ENCODE peak calls at places on chromosomes 5 and 9, in ten cellular contexts. E is NCI-H510A treated with DMSO at 0.1 percent for 48 hours; P is activated CD8-positive, alpha-beta T cell treated with anti-CD3 and anti-CD28 coated beads for 36 hours; L is iris pigment epithelial cell; N is CD4-positive, CD25-positive, alpha-beta regulatory T cell; Y is esophagus squamous epithelium; O is CD4-positive, alpha-beta memory T cell; K is cardiac muscle cell; W is NCI-H2171; Z is stimulated activated naive CD8-positive, alpha-beta T cell treated with anti-CD3 and anti-CD28 coated beads, Interleukin-15, amount 100 ng/mL, for 72 hours. A is an unnamed sample.

GRCh38 chr5:107558951-107559350 is 111.8 kb downstream of the EFNA5 start:
- DNase-seq in E (no peak), P (no peak), L (no peak), N (no peak), Y (no peak), O (no peak), K (no peak), W (no peak), Z (no peak), A (no peak)

GRCh38 chr9:113737414-113738271 is 138.5 kb upstream of the ZNF618 start:
- DNase-seq in E (peak), P (peak), L (peak), N (peak), Y (no peak), O (no peak), K (peak), W (peak), Z (peak), A (peak)

GRCh38 chr5:55903121-55903701 is 52.1 kb downstream of the IL31RA start:
- DNase-seq in E (no peak), P (peak), L (peak), N (peak), Y (no peak), O (peak), K (no peak), W (no peak), Z (peak), A (peak)

GRCh38 chr5:15646351-15646750 is 146.4 kb downstream of the FBXL7 start:
- DNase-seq in E (no peak), P (no peak), L (no peak), N (no peak), Y (no peak), O (no peak), K (no peak), W (no peak), Z (no peak), A (no peak)

GRCh38 chr5:117805058-117805457 is 1183.3 kb downstream of the DTWD2 start:
- DNase-seq in E (no peak), P (no peak), L (no peak), N (no peak), Y (no peak), O (no peak), K (no peak), W (no peak), Z (no peak), A (no peak)

GRCh38 chr9:125829743-125830142 is 82.6 kb downstream of the PBX3 start:
- DNase-seq in E (peak), P (peak), L (no peak), N (peak), Y (no peak), O (peak), K (no peak), W (no peak), Z (peak), A (no peak)

GRCh38 chr5:154782326-154782725 is 27.1 kb downstream of the LARP1 start:
- DNase-seq in E (no peak), P (no peak), L (no peak), N (no peak), Y (no peak), O (no peak), K (peak), W (no peak), Z (no peak), A (no peak)

GRCh38 chr5:158590936-158591863 is 508.5 kb downstream of the EBF1 start:
- DNase-seq in E (no peak), P (no peak), L (peak), N (no peak), Y (no peak), O (no peak), K (peak), W (no peak), Z (no peak), A (peak)

A was measured in ELR.